ENCODE peak calls at places on chromosomes 11 and 22, in nine cellular contexts. K is uterus, F is endodermal cell, G is PC-3, A is ovary, R is psoas muscle, E is A549, M is coronary artery, Q is fibroblast of lung. S is an unnamed sample.

GRCh38 chr11:48103621-48104561 is 112.7 kb upstream of the OR4B1 start:
- DNase-seq in K (no peak), F (no peak), G (peak), A (no peak), R (no peak), E (no peak), M (peak), Q (no peak), S (no peak)

GRCh38 chr22:23179381-23180294 is 671 bp upstream of the BCR start:
- DNase-seq in K (peak), F (peak), G (no peak), A (no peak), R (peak), E (no peak), M (peak), Q (no peak), S (peak)

GRCh38 chr22:39173787-39174497 is 21.5 kb upstream of the CBX7 start:
- DNase-seq in K (no peak), F (peak), G (no peak), A (no peak), R (no peak), E (no peak), M (no peak), Q (no peak), S (no peak)

GRCh38 chr11:36374726-36375125 is 78.6 kb downstream of the PRR5L start:
- DNase-seq in K (no peak), F (no peak), G (no peak), A (no peak), R (no peak), E (no peak), M (no peak), Q (no peak), S (no peak)

GRCh38 chr11:75162954-75163353 is 12.0 kb downstream of the SLCO2B1 start:
- DNase-seq in K (no peak), F (no peak), G (no peak), A (no peak), R (no peak), E (no peak), M (no peak), Q (no peak), S (no peak)

GRCh38 chr22:43031617-43032016 is 16.7 kb upstream of the PACSIN2 start:
- DNase-seq in K (no peak), F (no peak), G (no peak), A (no peak), R (no peak), E (no peak), M (no peak), Q (no peak), S (no peak)

GRCh38 chr11:97332271-97332670 is 942.5 kb downstream of the JRKL start:
- DNase-seq in K (no peak), F (peak), G (no peak), A (no peak), R (no peak), E (no peak), M (no peak), Q (no peak), S (no peak)

GRCh38 chr11:24198458-24198857 is 298.4 kb upstream of the LUZP2 start:
- DNase-seq in K (no peak), F (no peak), G (no peak), A (no peak), R (no peak), E (no peak), M (no peak), Q (no peak), S (no peak)

GRCh38 chr22:19799322-19800190 is 39.0 kb downstream of the TBX1 start:
- DNase-seq in K (peak), F (no peak), G (no peak), A (no peak), R (peak), E (no peak), M (no peak), Q (peak), S (no peak)

GRCh38 chr11:91978747-91979146 is 245.9 kb upstream of the FAT3 start:
- DNase-seq in K (no peak), F (no peak), G (peak), A (no peak), R (no peak), E (no peak), M (no peak), Q (no peak), S (no peak)

GRCh38 chr11:70650075-70650909 is 252.0 kb downstream of the CTTN start:
- DNase-seq in K (peak), F (peak), G (peak), A (peak), R (peak), E (peak), M (no peak), Q (peak), S (peak)

DNA sequence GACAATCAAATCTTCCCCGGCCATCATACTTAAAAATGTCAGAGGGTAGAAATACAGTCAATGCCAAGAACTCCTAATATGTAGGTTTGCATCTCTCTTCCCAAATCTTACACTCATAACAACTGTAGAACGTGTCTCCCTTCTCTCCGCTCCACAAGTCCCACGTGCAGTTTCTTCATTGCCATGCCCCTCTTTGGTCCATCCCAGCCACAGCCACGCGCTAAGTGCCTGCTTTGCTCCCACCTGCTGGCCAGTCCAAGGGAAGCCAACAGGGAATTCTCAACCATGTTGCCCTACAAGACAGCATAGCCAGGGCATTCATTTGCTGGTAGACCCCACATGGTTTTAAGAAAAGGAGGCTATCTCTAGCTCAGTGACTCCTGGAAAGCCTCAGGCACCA is 420.6 kb upstream of the ISX start:
- DNase-seq in K (no peak), F (peak), G (no peak), A (no peak), R (no peak), E (no peak), M (no peak), Q (no peak), S (no peak)
- TF ChIP-seq CTCF in K (no peak), F (peak), G (no peak), A (no peak), R (no peak), E (no peak), M (no peak), Q (no peak), S (no peak)

DNA sequence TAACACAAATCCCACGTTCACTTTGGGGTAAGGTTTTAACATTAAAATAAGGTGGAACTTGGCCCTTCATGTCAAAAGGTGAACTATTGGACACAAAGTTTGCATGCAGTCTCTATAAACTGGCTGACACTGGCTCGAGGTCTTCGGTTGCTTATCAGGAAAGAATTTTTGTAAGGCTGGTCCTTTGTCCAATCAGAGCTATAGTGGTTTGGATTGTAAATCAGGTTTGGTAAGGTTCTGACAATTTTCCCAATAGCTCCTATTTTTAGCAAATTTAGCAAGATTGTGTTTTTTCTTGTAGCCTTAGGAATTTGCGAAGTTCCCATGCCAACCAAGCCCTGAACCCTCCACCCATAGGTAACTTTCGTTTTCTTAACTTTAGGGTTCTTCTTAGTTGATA is 17.6 kb upstream of the MED17 start:
- DNase-seq in K (no peak), F (no peak), G (peak), A (no peak), R (no peak), E (no peak), M (no peak), Q (no peak), S (no peak)
- H3K27ac ChIP-seq in K (no peak), F (no peak), G (peak), A (no peak), R (no peak), E (no peak), M (no peak), Q (no peak), S (no peak)

GRCh38 chr22:41672780-41673509 is 15.7 kb downstream of the SNU13 start:
- DNase-seq in K (no peak), F (no peak), G (peak), A (no peak), R (no peak), E (peak), M (no peak), Q (no peak), S (no peak)
- TF ChIP-seq CTCF in K (no peak), F (peak), G (peak), A (no peak), R (no peak), E (peak), M (no peak), Q (peak), S (no peak)

GRCh38 chr11:65370659-65371049 is 11.8 kb downstream of the SLC25A45 start:
- DNase-seq in K (no peak), F (no peak), G (no peak), A (no peak), R (no peak), E (no peak), M (no peak), Q (no peak), S (no peak)
- H3K27ac ChIP-seq in K (no peak), F (no peak), G (peak), A (no peak), R (peak), E (peak), M (peak), Q (peak), S (peak)

S was measured in left lung.